ENCODE peak calls at places on chromosome 1, in seven cellular contexts. One of them, this sample, is unnamed.

GRCh38 chr1:104991702-104992101 is 1242.0 kb downstream of the AMY1C start:
- DNase-seq in type B pancreatic cell: no peak
- DNase-seq in stomach: no peak
- DNase-seq in astrocyte of the cerebellum: no peak
- DNase-seq in kidney epithelial cell: no peak
- DNase-seq in pancreas: no peak
- DNase-seq in H9: no peak
- DNase-seq in this sample: no peak

GRCh38 chr1:116686175-116686574 is 18.6 kb upstream of the IGSF3 start:
- DNase-seq in type B pancreatic cell: no peak
- DNase-seq in astrocyte of the cerebellum: no peak
- DNase-seq in kidney epithelial cell: no peak
- DNase-seq in H9: no peak
- DNase-seq in stomach: no peak
- DNase-seq in pancreas: no peak
- DNase-seq in this sample: no peak

GRCh38 chr1:161009602-161010211 is 11.2 kb downstream of the F11R start:
- DNase-seq in pancreas: no peak
- DNase-seq in type B pancreatic cell: no peak
- DNase-seq in kidney epithelial cell: no peak
- DNase-seq in stomach: no peak
- DNase-seq in astrocyte of the cerebellum: no peak
- DNase-seq in H9: no peak
- DNase-seq in this sample: no peak

GRCh38 chr1:6033986-6034749 is 11.5 kb upstream of the KCNAB2 start:
- DNase-seq in pancreas: peak; percentile 81
- DNase-seq in type B pancreatic cell: no peak
- DNase-seq in kidney epithelial cell: no peak
- DNase-seq in H9: peak; percentile 87
- DNase-seq in astrocyte of the cerebellum: no peak
- DNase-seq in stomach: peak; percentile 44
- DNase-seq in this sample: no peak

GRCh38 chr1:226871636-226872327 is 1.4 kb downstream of the PSEN2 start:
- DNase-seq in type B pancreatic cell: no peak
- DNase-seq in kidney epithelial cell: no peak
- DNase-seq in H9: peak; percentile 13
- DNase-seq in astrocyte of the cerebellum: no peak
- DNase-seq in stomach: no peak
- DNase-seq in pancreas: no peak
- DNase-seq in this sample: no peak

GRCh38 chr1:19450811-19451564 is 34.4 kb downstream of the CAPZB start:
- DNase-seq in type B pancreatic cell: no peak
- DNase-seq in astrocyte of the cerebellum: peak; percentile 96
- DNase-seq in stomach: no peak
- DNase-seq in H9: no peak
- DNase-seq in pancreas: no peak
- DNase-seq in kidney epithelial cell: peak; percentile 57
- DNase-seq in this sample: no peak

GRCh38 chr1:31598980-31599379 is 18.5 kb upstream of the HCRTR1 start:
- DNase-seq in stomach: no peak
- DNase-seq in pancreas: no peak
- DNase-seq in type B pancreatic cell: peak; percentile 39
- DNase-seq in H9: no peak
- DNase-seq in astrocyte of the cerebellum: no peak
- DNase-seq in kidney epithelial cell: no peak
- DNase-seq in this sample: no peak

GRCh38 chr1:237058470-237058869 is 16.5 kb downstream of the RYR2 start:
- DNase-seq in pancreas: no peak
- DNase-seq in H9: no peak
- DNase-seq in astrocyte of the cerebellum: no peak
- DNase-seq in stomach: no peak
- DNase-seq in type B pancreatic cell: no peak
- DNase-seq in kidney epithelial cell: no peak
- DNase-seq in this sample: no peak

GRCh38 chr1:192506741-192507155 is 68.8 kb upstream of the RGS1 start:
- DNase-seq in astrocyte of the cerebellum: no peak
- DNase-seq in type B pancreatic cell: no peak
- DNase-seq in kidney epithelial cell: no peak
- DNase-seq in stomach: no peak
- DNase-seq in pancreas: no peak
- DNase-seq in H9: no peak
- DNase-seq in this sample: no peak
- TF ChIP-seq CTCF in astrocyte of the cerebellum: peak; percentile 56
- TF ChIP-seq CTCF in type B pancreatic cell: peak; percentile 51
- TF ChIP-seq CTCF in kidney epithelial cell: peak; percentile 38
- TF ChIP-seq CTCF in stomach: no peak
- TF ChIP-seq CTCF in pancreas: no peak
- TF ChIP-seq CTCF in H9: peak; percentile 61
- TF ChIP-seq CTCF in this sample: peak; percentile 39

GRCh38 chr1:115090956-115091355 is 1.7 kb upstream of the TSPAN2 start:
- DNase-seq in H9: no peak
- DNase-seq in type B pancreatic cell: no peak
- DNase-seq in astrocyte of the cerebellum: no peak
- DNase-seq in kidney epithelial cell: no peak
- DNase-seq in pancreas: no peak
- DNase-seq in stomach: no peak
- DNase-seq in this sample: no peak

GRCh38 chr1:115088871-115089442 is 346 bp downstream of the TSPAN2 start:
- DNase-seq in type B pancreatic cell: no peak
- DNase-seq in stomach: no peak
- DNase-seq in astrocyte of the cerebellum: no peak
- DNase-seq in kidney epithelial cell: no peak
- DNase-seq in H9: no peak
- DNase-seq in pancreas: peak; percentile 58
- DNase-seq in this sample: no peak

GRCh38 chr1:115088115-115088794 is 1.0 kb downstream of the TSPAN2 start:
- DNase-seq in kidney epithelial cell: no peak
- DNase-seq in astrocyte of the cerebellum: no peak
- DNase-seq in stomach: no peak
- DNase-seq in pancreas: no peak
- DNase-seq in type B pancreatic cell: no peak
- DNase-seq in H9: no peak
- DNase-seq in this sample: no peak

GRCh38 chr1:115090547-115090946 is 1.2 kb upstream of the TSPAN2 start:
- DNase-seq in type B pancreatic cell: no peak
- DNase-seq in stomach: no peak
- DNase-seq in H9: peak; percentile 64
- DNase-seq in kidney epithelial cell: no peak
- DNase-seq in astrocyte of the cerebellum: no peak
- DNase-seq in pancreas: no peak
- DNase-seq in this sample: no peak

DNA sequence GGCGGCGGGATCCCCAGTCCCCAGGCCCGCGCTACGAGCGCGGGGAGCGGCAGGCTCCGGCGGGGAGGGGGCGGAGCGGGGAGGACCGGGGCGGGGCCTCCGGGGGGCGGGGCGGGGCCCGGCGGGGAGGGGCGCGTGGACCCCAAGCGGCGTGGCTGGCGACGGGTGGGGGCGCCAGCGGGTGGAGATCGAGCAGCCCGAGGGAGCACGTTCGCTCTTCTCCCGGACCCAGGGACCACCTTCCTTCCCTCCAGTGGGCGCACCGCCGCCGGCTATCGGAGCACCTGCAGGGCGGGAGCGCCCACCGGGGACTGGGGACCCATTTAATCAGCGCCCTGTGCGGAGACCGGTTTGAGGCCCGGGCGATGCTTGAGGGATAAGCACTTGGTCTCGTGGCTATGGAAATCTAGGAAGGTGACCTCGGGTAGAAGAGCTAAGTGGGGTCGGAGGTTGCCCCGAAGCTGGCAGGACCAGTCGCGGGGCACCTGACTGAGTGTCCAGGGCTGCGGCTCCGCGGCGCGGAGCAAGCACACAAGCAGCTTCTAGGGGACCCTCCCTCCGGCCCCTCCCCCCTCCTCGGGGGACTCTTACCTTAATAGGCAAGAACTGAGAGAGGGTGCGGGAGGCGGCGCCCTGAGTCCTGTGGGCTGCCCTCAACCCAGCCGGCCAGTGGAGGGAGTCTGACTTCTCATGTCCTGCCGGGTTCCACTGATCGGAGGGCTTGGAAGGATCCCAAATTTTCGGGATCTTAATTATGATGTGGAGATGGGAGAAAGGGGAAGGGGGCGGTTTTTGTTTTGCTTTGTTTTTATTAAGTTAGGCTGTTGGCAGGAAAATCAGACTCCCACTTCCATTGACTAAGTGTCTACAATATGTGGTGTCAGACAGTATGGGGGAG is at the start of gene TSPAN2:
- DNase-seq in H9: peak; percentile 96
- DNase-seq in kidney epithelial cell: no peak
- DNase-seq in astrocyte of the cerebellum: no peak
- DNase-seq in type B pancreatic cell: no peak
- DNase-seq in pancreas: peak; percentile 78
- DNase-seq in stomach: peak; percentile 51
- DNase-seq in this sample: peak; percentile 73
- TF ChIP-seq CTCF in H9: peak; percentile 57
- TF ChIP-seq CTCF in kidney epithelial cell: peak; percentile 53
- TF ChIP-seq CTCF in astrocyte of the cerebellum: peak; percentile 46
- TF ChIP-seq CTCF in type B pancreatic cell: peak; percentile 44
- TF ChIP-seq CTCF in pancreas: no peak
- TF ChIP-seq CTCF in stomach: peak; percentile 10
- TF ChIP-seq CTCF in this sample: no peak

DNA sequence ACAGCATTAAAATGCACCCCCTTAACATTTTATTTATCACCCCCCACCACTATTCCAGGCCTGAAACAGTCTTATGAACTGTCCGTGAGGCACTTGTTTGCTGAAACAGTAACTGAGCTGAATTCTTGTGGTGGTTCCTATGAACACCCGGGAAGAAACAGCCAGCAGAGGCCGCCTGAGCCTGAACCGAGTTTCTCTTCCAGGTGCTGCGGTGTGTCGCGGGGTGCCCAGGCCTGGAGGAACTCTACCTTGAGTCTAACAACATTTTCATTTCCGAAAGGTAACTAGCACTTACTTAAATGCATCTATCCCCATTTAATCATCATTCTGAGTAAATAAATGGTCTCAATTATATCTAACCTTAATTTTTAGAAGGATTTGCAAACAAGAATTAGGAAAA is 66.8 kb downstream of the TBCE start:
- DNase-seq in pancreas: no peak
- DNase-seq in stomach: no peak
- DNase-seq in type B pancreatic cell: no peak
- DNase-seq in kidney epithelial cell: no peak
- DNase-seq in H9: no peak
- DNase-seq in astrocyte of the cerebellum: no peak
- DNase-seq in this sample: no peak
- TF ChIP-seq CTCF in pancreas: no peak
- TF ChIP-seq CTCF in stomach: no peak
- TF ChIP-seq CTCF in type B pancreatic cell: no peak
- TF ChIP-seq CTCF in kidney epithelial cell: no peak
- TF ChIP-seq CTCF in H9: peak; percentile 35
- TF ChIP-seq CTCF in astrocyte of the cerebellum: peak; percentile 13
- TF ChIP-seq CTCF in this sample: peak; percentile 18

DNA sequence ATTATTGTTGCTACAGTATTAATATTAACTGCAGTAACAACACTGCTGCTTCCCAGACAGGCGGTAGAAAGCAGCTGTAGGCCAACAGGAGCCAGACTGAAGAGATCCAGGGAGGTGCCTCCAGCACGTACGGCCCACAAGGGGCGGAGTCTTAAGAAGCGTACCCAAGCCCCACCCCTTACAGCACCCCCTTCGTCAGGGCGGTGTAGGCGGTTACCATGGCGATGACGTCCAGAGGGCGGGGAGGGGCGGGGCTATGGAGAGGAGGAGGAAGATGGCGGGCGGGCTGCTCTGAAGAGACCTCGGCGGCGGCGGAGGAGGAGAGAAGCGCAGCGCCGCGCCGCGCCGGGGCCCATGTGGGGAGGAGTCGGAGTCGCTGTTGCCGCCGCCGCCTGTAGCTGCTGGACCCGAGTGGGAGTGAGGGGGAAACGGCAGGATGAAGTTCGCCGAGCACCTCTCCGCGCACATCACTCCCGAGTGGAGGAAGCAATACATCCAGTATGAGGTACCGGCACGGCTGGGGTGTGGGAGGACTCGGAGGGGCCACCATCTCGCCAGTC is at the start of gene XPR1:
- DNase-seq in type B pancreatic cell: peak; percentile 95
- DNase-seq in pancreas: peak; percentile 99
- DNase-seq in kidney epithelial cell: peak; percentile 92
- DNase-seq in H9: peak; percentile 98
- DNase-seq in astrocyte of the cerebellum: peak; percentile 98
- DNase-seq in stomach: peak; percentile 98
- DNase-seq in this sample: peak; percentile 51
- TF ChIP-seq CTCF in type B pancreatic cell: peak; percentile 38
- TF ChIP-seq CTCF in pancreas: no peak
- TF ChIP-seq CTCF in kidney epithelial cell: peak; percentile 16
- TF ChIP-seq CTCF in H9: no peak
- TF ChIP-seq CTCF in astrocyte of the cerebellum: peak; percentile 41
- TF ChIP-seq CTCF in stomach: peak; percentile 31
- TF ChIP-seq CTCF in this sample: peak; percentile 33

DNA sequence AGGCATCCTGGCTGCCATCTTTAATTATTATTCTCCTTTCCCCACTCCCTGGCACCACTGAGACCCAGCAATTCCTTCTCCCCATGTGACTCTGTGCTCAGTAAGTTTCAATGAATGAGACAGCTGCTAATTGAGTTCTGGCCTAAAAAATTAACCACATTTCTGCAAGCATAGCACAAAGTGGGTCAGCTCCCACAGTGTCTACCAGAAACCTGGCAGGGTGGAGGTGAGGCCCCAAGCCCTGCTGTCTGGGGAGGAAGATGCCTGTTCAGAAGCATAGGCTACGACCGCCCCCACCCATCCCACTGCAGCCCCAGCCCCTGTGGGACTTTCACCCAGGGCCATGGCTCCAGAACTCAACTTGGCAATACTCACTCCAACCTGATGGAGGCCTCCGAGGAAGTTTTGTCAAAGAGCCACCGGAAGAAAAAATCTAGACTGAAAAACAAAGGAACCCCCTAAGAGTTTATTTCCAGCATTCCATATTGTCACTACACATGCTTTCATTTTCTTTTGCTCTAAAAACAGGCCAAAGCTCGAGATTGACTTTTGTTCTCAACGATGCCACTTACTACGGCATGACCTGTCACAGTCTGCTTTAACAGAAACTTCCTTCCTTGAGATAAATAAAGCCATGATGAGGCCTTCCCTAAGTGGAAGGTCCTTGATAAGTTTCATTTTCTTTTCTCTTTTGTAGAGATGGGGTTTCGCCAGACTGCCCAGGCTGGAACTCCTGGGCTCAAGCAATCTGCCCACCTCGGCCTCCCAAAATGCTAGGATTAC is 26.5 kb downstream of the TMEM63A start:
- DNase-seq in type B pancreatic cell: no peak
- DNase-seq in H9: no peak
- DNase-seq in kidney epithelial cell: no peak
- DNase-seq in pancreas: no peak
- DNase-seq in astrocyte of the cerebellum: no peak
- DNase-seq in stomach: no peak
- DNase-seq in this sample: no peak
- TF ChIP-seq CTCF in type B pancreatic cell: no peak
- TF ChIP-seq CTCF in H9: no peak
- TF ChIP-seq CTCF in kidney epithelial cell: no peak
- TF ChIP-seq CTCF in pancreas: no peak
- TF ChIP-seq CTCF in astrocyte of the cerebellum: no peak
- TF ChIP-seq CTCF in stomach: no peak
- TF ChIP-seq CTCF in this sample: no peak